ENCODE peak calls at places on chromosomes 7 and 10, in four cellular contexts. J, F, A and P are unnamed samples. For H3K4me1, the result is how much of the 10 kb centered on the place peaks cover.

GRCh38 chr10:125201791-125202622 is 41.6 kb upstream of the CTBP2 start:
- DNase-seq in J (no peak), F (no peak), A (no peak), P (no peak)

GRCh38 chr7:150874401-150875198 is 22.3 kb downstream of the AOC1 start:
- DNase-seq in J (no peak), F (no peak), A (no peak), P (peak)

GRCh38 chr7:123975049-123975448 is 50.0 kb downstream of the SPAM1 start:
- DNase-seq in J (peak), F (no peak), A (no peak), P (no peak)

GRCh38 chr7:45076946-45077345 is 11.8 kb downstream of the NACAD start:
- DNase-seq in J (no peak), F (no peak), A (no peak), P (no peak)

GRCh38 chr10:21508987-21509334 is 16.5 kb downstream of the SKIDA1 start:
- DNase-seq in J (no peak), F (no peak), A (no peak), P (no peak)

GRCh38 chr7:130141161-130141857 is 63.9 kb downstream of the TMEM209 start:
- DNase-seq in J (no peak), F (peak), A (peak), P (no peak)

GRCh38 chr10:124977648-124978375 is 35.9 kb downstream of the ZRANB1 start:
- DNase-seq in J (no peak), F (no peak), A (no peak), P (no peak)

GRCh38 chr10:62374862-62375710 is 917 bp downstream of the ZNF365 start:
- DNase-seq in J (no peak), F (no peak), A (no peak), P (no peak)

GRCh38 chr7:44242091-44242490 is 41.3 kb downstream of the YKT6 start:
- DNase-seq in J (no peak), F (no peak), A (no peak), P (no peak)

GRCh38 chr7:99326408-99326782 is 697 bp downstream of the ARPC1A start:
- DNase-seq in J (no peak), F (no peak), A (no peak), P (no peak)

GRCh38 chr10:3761916-3762708 is 22.9 kb downstream of the KLF6 start:
- DNase-seq in J (no peak), F (no peak), A (peak), P (no peak)

GRCh38 chr7:132140341-132140740 is 435.9 kb downstream of the PLXNA4 start:
- DNase-seq in J (no peak), F (no peak), A (no peak), P (no peak)

GRCh38 chr7:99008921-99009530 is 130.7 kb downstream of the TRRAP start:
- DNase-seq in J (no peak), F (no peak), A (no peak), P (no peak)

GRCh38 chr7:11985971-11986370 is 154.0 kb upstream of the THSD7A start:
- DNase-seq in J (no peak), F (no peak), A (no peak), P (no peak)

GRCh38 chr10:1100691-1101368 is 44.6 kb downstream of the WDR37 start:
- DNase-seq in J (no peak), F (no peak), A (peak), P (no peak)

GRCh38 chr7:115707684-115708341 is 322.8 kb downstream of the TFEC start:
- DNase-seq in J (no peak), F (no peak), A (no peak), P (no peak)

GRCh38 chr10:49649936-49650723 is 29.3 kb upstream of the C10orf53 start:
- DNase-seq in J (no peak), F (no peak), A (peak), P (peak)

GRCh38 chr10:82213784-82214183 is 338.8 kb downstream of the NRG3 start:
- DNase-seq in J (no peak), F (no peak), A (no peak), P (no peak)
- TF ChIP-seq CTCF in J (no peak), F (no peak), A (no peak), P (no peak)

DNA sequence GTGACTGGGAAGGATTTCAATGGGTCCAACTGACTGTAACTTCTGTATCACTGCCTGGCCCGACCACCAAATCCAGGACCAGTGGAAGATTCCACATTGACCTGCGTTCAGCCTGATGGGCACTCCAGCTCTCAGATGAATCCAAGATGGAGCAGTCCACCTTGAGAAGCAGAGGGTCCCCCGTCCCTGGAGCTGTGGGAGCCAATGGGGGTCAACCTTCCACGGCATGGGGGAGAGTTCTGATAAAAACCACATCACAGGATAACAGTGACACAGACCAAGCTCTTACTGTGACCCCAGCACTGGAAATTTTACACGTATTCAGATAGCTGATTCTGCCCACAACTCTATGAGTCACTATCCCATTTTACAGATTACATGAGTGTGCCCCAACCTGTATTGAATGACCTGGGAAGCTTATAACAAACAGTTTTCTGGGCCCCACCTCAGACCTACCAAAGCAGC is 11.2 kb downstream of the ZCCHC24 start:
- DNase-seq in J (no peak), F (no peak), A (no peak), P (no peak)
- H3K4me1 ChIP-seq in J (under half), F (half or more), A (under half), P (half or more)

DNA sequence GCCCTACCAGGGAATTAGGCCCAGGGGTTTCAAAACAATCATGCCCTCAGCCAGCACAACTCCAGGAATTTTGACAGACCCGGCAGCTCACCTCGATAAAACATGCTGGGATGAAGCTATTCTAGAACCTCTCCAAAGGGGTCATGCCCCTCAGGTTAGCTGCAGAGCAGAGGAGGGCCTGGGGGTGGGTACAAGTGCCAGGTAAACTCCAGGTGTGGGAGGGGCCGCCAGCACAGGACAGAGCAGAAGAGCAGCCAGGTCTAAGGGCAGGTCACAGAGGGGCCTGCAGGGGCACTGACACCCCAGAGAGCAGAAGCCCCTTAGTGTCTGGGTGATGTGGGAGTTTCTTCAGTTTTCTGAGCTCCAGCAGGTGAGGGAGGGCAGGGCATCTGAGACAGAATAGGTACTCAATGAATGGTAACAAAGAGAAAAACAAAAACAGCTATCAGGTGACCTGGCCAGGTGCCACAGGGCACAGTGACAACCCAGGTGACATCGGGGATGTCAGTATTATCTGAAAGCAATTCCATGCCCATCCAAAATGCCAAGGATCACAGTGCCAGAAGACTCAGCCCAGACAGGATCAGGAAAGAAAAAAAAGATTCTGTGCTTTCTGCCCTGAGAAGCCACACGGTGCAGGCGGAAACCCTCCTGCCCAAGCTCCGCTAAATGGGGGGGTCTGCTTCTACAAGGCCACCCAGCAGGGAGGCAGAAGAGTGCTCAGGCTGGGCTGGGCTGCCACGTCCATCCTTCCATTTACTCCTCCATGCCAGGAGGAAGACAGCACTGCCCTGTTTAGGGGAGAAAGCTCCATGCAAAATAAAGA is 104.5 kb downstream of the TNS3 start:
- DNase-seq in J (peak), F (no peak), A (no peak), P (no peak)
- H3K27ac ChIP-seq in J (peak), F (no peak), A (no peak), P (no peak)

GRCh38 chr7:119482209-119482608 is 790.8 kb upstream of the KCND2 start:
- DNase-seq in J (peak), F (no peak), A (peak), P (no peak)
- TF ChIP-seq CTCF in J (peak), F (no peak), A (peak), P (no peak)

GRCh38 chr10:79470096-79470495 is 24.7 kb upstream of the ZCCHC24 start:
- DNase-seq in J (no peak), F (no peak), A (peak), P (no peak)

GRCh38 chr10:79465341-79465740 is 19.9 kb upstream of the ZCCHC24 start:
- DNase-seq in J (no peak), F (no peak), A (peak), P (no peak)

GRCh38 chr10:79471776-79472175 is 26.4 kb upstream of the ZCCHC24 start:
- DNase-seq in J (no peak), F (no peak), A (peak), P (no peak)

GRCh38 chr10:79468841-79469585 is 23.6 kb upstream of the ZCCHC24 start:
- DNase-seq in J (no peak), F (no peak), A (peak), P (no peak)

DNA sequence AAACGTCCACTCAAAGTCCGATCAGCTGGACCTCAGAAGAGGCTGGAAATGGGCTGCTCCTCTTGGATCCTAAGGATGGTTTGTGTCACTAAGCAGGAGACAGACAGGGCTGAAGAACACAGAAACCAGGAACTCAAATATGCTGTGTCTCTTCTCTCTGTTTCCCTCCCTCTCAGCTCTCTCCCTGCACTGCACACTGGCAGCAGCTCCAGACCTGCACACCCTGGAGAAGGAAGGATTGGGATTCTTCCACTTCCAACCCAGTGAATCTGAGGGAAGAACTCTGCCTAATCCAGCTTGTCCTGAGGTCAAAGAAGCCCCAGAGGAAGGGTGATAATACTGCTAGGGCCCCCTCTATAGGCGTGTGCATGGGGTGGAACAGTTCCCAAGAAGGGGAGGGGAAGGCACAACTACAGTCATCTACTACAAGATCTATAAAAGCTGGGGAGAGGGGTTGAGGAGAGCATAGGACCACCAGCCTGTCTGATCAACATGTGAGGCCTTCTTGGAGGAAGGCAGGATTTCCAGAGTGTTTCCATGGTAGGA is 22.7 kb upstream of the ZCCHC24 start:
- DNase-seq in J (no peak), F (no peak), A (peak), P (no peak)
- H3K4me1 ChIP-seq in J (under half), F (under half), A (under half), P (under half)